ENCODE peak calls at places on chromosomes 12 and 14, in five cellular contexts. V, A, E, G and P are unnamed samples.

GRCh38 chr12:130832561-130833209 is 6.4 kb downstream of the STX2 start:
- DNase-seq in V (no peak), A (no peak), E (no peak), G (no peak), P (no peak)

GRCh38 chr12:12609692-12610091 is 2.0 kb upstream of the CREBL2 start:
- DNase-seq in V (no peak), A (no peak), E (no peak), G (no peak), P (no peak)

GRCh38 chr14:97218336-97218712 is 421.1 kb downstream of the VRK1 start:
- DNase-seq in V (no peak), A (no peak), E (no peak), G (no peak), P (no peak)

GRCh38 chr14:63174760-63175191 is 29.5 kb upstream of the RHOJ start:
- DNase-seq in V (no peak), A (no peak), E (peak), G (no peak), P (no peak)

GRCh38 chr12:66329941-66330340 is 27.6 kb downstream of the HELB start:
- DNase-seq in V (no peak), A (no peak), E (no peak), G (no peak), P (no peak)

GRCh38 chr12:16347391-16348298 is at the start of gene MGST1:
- DNase-seq in V (peak), A (peak), E (peak), G (peak), P (peak)

GRCh38 chr14:99757331-99758070 is 35.7 kb upstream of the EML1 start:
- DNase-seq in V (no peak), A (no peak), E (no peak), G (no peak), P (no peak)

GRCh38 chr12:16076553-16076952 is 165.4 kb downstream of the DERA start:
- DNase-seq in V (no peak), A (no peak), E (no peak), G (no peak), P (no peak)

GRCh38 chr12:108772247-108772646 is 40.9 kb upstream of the CORO1C start:
- DNase-seq in V (no peak), A (no peak), E (no peak), G (peak), P (no peak)

GRCh38 chr12:31362115-31362758 is 36.3 kb upstream of the SINHCAF start:
- DNase-seq in V (no peak), A (no peak), E (no peak), G (peak), P (no peak)

GRCh38 chr12:47238665-47239064 is 158.9 kb upstream of the AMIGO2 start:
- DNase-seq in V (no peak), A (no peak), E (no peak), G (no peak), P (no peak)

GRCh38 chr12:114869091-114869834 is 185.3 kb upstream of the TBX3 start:
- DNase-seq in V (no peak), A (no peak), E (no peak), G (no peak), P (no peak)

GRCh38 chr14:88775532-88775931 is 17.2 kb downstream of the EML5 start:
- DNase-seq in V (no peak), A (no peak), E (no peak), G (no peak), P (no peak)

GRCh38 chr14:92726933-92727262 is 21.5 kb downstream of the LGMN start:
- DNase-seq in V (no peak), A (no peak), E (no peak), G (no peak), P (no peak)

GRCh38 chr14:54693761-54694160 is 126.8 kb downstream of the SAMD4A start:
- DNase-seq in V (no peak), A (no peak), E (no peak), G (no peak), P (no peak)

GRCh38 chr14:54690887-54691286 is 124.0 kb downstream of the SAMD4A start:
- DNase-seq in V (no peak), A (no peak), E (no peak), G (no peak), P (no peak)

GRCh38 chr14:54692261-54692861 is 125.4 kb downstream of the SAMD4A start:
- DNase-seq in V (no peak), A (no peak), E (no peak), G (no peak), P (no peak)

GRCh38 chr14:54689928-54690327 is 123.0 kb downstream of the SAMD4A start:
- DNase-seq in V (no peak), A (no peak), E (no peak), G (no peak), P (no peak)

GRCh38 chr14:54691525-54692260 is 124.8 kb downstream of the SAMD4A start:
- DNase-seq in V (peak), A (peak), E (peak), G (peak), P (peak)
- TF ChIP-seq POLR2A in V (no peak), A (no peak), E (no peak), G (no peak), P (no peak)

DNA sequence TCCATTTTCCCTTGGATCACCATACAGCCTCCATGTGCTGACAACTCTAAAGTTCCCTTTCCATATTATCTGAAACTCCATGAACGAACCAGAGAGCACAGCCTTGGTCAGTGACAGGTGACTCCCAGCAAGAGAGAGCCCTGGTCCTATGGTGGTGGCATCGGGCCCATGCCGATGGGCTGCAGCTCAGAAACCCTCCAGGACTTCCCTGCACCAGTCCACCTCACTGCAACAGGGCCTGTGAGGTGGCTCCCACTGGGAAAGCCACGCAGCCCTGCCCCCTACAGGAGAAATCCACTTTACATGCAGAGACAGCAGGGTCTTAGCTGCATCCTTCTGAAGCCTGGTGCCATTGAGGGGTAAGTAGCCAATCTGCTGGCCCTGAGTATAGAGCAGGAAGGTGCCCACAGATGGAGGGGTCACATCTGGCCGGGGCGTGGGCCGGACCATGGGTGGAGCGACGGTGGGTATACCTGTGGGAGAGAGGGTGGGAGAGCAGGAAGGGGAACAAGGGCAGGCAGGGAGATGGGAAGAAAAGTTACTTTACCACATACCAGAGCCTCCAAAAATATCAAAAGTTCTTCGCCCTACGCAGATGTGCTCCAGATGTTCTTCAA is 24.7 kb downstream of the RTRAF start:
- DNase-seq in V (no peak), A (no peak), E (no peak), G (no peak), P (no peak)
- TF ChIP-seq CTCF in V (no peak), A (no peak), E (no peak), G (no peak), P (no peak)

GRCh38 chr12:75489187-75489586 is 8.6 kb downstream of the GLIPR1 start:
- DNase-seq in V (no peak), A (no peak), E (no peak), G (no peak), P (no peak)
- H3K27ac ChIP-seq in V (peak), A (no peak), E (no peak), G (no peak), P (no peak)

GRCh38 chr12:52896190-52897100 is 8.4 kb downstream of the KRT8 start:
- DNase-seq in V (no peak), A (no peak), E (no peak), G (peak), P (no peak)
- TF ChIP-seq POLR2A in V (no peak), A (no peak), E (no peak), G (peak), P (no peak)

GRCh38 chr14:60658116-60658515 is 8.8 kb upstream of the SIX1 start:
- DNase-seq in V (no peak), A (no peak), E (no peak), G (no peak), P (no peak)

GRCh38 chr14:60655114-60655897 is 6.0 kb upstream of the SIX1 start:
- DNase-seq in V (no peak), A (no peak), E (no peak), G (no peak), P (no peak)

GRCh38 chr14:60657609-60657983 is 8.3 kb upstream of the SIX1 start:
- DNase-seq in V (no peak), A (no peak), E (no peak), G (no peak), P (no peak)

GRCh38 chr14:60655898-60656754 is 6.8 kb upstream of the SIX1 start:
- DNase-seq in V (no peak), A (no peak), E (no peak), G (no peak), P (no peak)

DNA sequence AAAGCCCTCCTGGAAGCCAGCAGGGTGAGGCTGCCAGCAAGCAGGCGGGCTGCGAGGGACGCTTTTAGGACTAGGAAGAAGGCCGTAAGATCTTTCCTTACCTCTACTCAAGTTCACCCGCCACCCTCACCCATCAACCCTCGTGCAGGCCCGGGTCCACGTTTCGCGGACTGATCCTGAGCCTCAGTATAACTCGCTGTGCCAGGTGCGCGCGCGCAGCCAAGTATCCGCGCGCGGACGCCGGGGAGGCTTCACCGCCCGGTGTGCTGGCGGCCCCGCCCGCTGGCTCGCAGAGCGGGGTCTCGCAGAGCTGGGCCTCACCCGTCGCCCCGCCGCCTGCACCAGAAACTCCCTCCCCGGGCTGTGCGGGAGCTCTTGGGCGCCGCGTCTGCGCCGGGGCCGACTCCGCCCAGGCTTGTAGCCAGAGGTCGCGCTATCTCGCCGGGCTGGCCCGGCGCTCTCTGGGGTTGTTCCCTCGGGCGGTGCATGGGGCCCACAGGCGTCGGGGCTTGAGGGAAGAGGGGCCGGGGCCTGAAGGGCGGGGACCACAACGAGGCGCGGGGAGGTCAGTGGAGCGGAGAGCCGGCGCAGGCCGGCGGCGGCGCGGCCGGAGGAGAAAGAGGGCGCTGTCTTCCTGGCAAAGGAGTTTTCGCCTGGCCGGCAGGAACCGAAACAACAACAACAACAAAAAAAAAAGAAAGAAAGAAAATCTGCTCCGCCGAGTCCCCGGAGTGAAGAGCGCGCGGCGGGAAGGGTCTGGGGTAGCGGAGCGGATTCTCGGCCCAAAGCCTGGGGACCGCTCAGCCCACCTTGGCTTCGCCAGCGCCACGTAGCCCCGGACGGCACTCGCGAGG is 7.7 kb upstream of the SIX1 start:
- DNase-seq in V (no peak), A (peak), E (no peak), G (peak), P (peak)
- TF ChIP-seq CTCF in V (no peak), A (peak), E (peak), G (peak), P (no peak)